ENCODE peak calls at places on chromosomes 13 and 19, in seven cellular contexts. I is H1, J is mammary epithelial cell, R is PC-9, K is neural progenitor cell, E is K562, V is hepatocyte. F is an unnamed sample.

GRCh38 chr19:38507551-38508127 is 74.1 kb downstream of the RYR1 start:
- DNase-seq in I (no peak), V (no peak), K (no peak), R (no peak), E (no peak), J (no peak), F (no peak)

GRCh38 chr13:25085125-25085742 is 10.7 kb upstream of the PABPC3 start:
- DNase-seq in V (peak), K (peak), E (peak), I (no peak), R (no peak), J (peak), F (peak)

GRCh38 chr13:112672651-112673284 is 17.1 kb upstream of the ATP11A start:
- DNase-seq in K (no peak), E (no peak), J (no peak), R (no peak), I (no peak), V (no peak), F (no peak)

GRCh38 chr19:22617614-22618325 is 16.4 kb upstream of the ZNF492 start:
- DNase-seq in V (no peak), I (no peak), E (no peak), K (no peak), J (no peak), R (no peak), F (no peak)

GRCh38 chr19:18278521-18279265 is 2.7 kb downstream of the JUND start:
- DNase-seq in E (peak), V (no peak), I (no peak), R (peak), J (no peak), K (no peak), F (peak)

GRCh38 chr19:18637644-18638630 is 1.1 kb downstream of the KLHL26 start:
- DNase-seq in R (peak), V (peak), E (peak), I (no peak), K (no peak), J (no peak), F (no peak)

GRCh38 chr19:1105217-1105872 is 1.6 kb downstream of the GPX4 start:
- DNase-seq in K (no peak), J (no peak), R (no peak), V (no peak), E (no peak), I (no peak), F (peak)

GRCh38 chr19:30719189-30719990 is 347.2 kb downstream of the ZNF536 start:
- DNase-seq in V (peak), R (no peak), I (no peak), K (peak), E (peak), J (peak), F (peak)

GRCh38 chr19:39390460-39390758 is 497 bp downstream of the PAF1 start:
- DNase-seq in I (no peak), E (no peak), J (peak), V (peak), R (peak), K (no peak), F (no peak)

GRCh38 chr13:113022391-113023216 is 53.6 kb downstream of the MCF2L start:
- DNase-seq in J (no peak), I (no peak), V (peak), K (peak), R (peak), E (no peak), F (peak)

GRCh38 chr19:29515233-29515619 is 10.6 kb upstream of the VSTM2B start:
- DNase-seq in R (no peak), K (no peak), V (no peak), J (no peak), E (no peak), I (no peak), F (no peak)

GRCh38 chr19:10431943-10432735 is 11.8 kb downstream of the PDE4A start:
- DNase-seq in E (peak), K (peak), I (no peak), R (no peak), V (peak), J (no peak), F (peak)

GRCh38 chr13:51552027-51552426 is 32.2 kb upstream of the WDFY2 start:
- DNase-seq in E (peak), I (no peak), R (no peak), V (no peak), J (no peak), K (no peak), F (no peak)

GRCh38 chr13:76854894-76855293 is 31.3 kb downstream of the KCTD12 start:
- DNase-seq in V (no peak), R (no peak), I (no peak), J (peak), E (no peak), K (no peak), F (peak)

GRCh38 chr19:1646149-1646930 is 6.1 kb downstream of the TCF3 start:
- DNase-seq in R (no peak), I (no peak), K (no peak), J (no peak), V (no peak), E (peak), F (no peak)

GRCh38 chr19:6540918-6541689 is 10.3 kb downstream of the TNFSF9 start:
- DNase-seq in R (no peak), I (no peak), J (peak), V (no peak), K (no peak), E (no peak), F (no peak)

GRCh38 chr13:26538363-26539317 is 18.8 kb upstream of the WASF3 start:
- DNase-seq in R (no peak), I (no peak), V (no peak), K (no peak), E (no peak), J (no peak), F (no peak)

GRCh38 chr19:39550197-39550596 is 10.2 kb upstream of the EID2 start:
- DNase-seq in I (no peak), V (no peak), K (no peak), J (no peak), R (no peak), E (no peak), F (no peak)

DNA sequence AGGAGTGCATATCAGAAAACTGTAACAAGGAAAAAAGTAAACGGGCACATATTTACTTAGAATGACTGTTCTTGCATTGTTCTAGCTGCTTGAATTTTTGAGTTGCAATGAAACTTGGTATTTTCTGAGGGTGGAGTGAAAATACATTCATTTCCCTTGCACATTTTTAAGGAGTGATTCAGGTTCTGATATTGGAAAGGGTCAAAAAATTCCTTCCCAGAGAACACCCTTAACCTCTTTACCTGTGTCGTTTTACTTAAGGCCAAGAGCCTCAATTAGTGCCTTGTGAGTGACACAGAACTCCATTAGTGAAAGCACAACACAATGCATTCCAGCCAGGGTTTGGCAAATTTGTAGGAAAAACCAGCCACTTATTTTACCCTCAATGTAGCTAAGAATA is 2.3 kb downstream of the ITGBL1 start:
- DNase-seq in V (no peak), R (peak), K (no peak), E (no peak), I (no peak), J (peak), F (no peak)
- H3K4me3 ChIP-seq in V (no peak), R (peak), K (no peak), E (no peak), I (no peak), J (no peak), F (no peak)

GRCh38 chr19:33796164-33797100 is at the start of gene KCTD15:
- DNase-seq in V (peak), K (peak), J (peak), I (no peak), E (peak), R (no peak), F (peak)
- H2AFZ ChIP-seq in V (peak), K (peak), J (peak), I (no peak), E (peak), R (peak), F (peak)

DNA sequence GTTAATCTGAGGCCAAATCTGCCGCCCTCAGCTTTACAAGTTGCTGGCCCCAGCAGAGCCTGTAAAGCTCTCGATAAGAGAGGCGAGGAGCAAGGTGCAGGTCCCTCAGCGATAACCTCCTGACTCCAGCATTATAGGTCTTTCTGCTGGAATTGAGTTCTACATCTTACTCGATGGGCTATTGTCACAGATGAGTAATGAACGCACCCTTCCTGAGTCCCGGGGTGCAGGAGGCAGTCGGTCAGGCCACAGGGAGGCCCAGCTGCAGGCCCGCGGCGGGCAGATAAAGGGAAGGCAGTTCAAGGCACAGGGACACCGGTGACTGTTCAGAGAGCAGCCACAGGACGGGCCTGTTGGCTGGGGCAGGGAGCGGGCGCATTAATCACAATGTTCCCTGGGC is 157.6 kb upstream of the OBI1 start:
- DNase-seq in K (no peak), E (peak), V (peak), R (no peak), I (no peak), J (no peak), F (no peak)
- H3K4me3 ChIP-seq in K (no peak), E (no peak), V (no peak), R (no peak), I (no peak), J (no peak), F (no peak)

GRCh38 chr19:56080669-56081401 is 40.3 kb downstream of the ZNF787 start:
- DNase-seq in J (peak), R (no peak), E (peak), V (peak), K (peak), I (no peak), F (peak)
- H2AFZ ChIP-seq in J (peak), R (no peak), E (peak), V (peak), K (peak), I (peak), F (peak)

DNA sequence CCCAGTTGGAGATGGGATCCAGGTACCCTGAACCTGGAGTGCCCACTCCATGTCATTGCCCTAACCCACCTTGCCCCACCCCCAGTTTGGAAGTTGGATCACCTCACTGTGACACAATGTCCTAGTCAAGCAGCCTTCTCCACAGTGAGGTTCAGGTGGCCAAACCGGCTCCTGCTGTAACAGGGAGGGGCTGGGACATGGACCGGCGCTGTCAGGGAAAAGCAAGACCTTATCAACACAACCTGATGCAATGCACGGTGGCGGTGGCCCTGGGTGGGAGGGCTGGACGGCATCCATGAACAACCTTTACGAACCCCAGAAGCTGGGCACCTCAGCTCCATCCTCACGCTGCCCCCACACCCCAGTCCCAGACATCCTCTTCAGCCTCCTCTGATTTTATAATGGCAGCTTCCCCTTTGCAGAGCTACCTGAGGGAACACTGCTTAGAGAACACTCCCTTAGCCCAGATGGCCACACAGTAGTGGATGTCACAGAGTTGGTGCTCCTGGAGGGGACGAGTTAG is 1.6 kb upstream of the KRTDAP start:
- DNase-seq in J (no peak), V (no peak), I (no peak), R (peak), K (no peak), E (no peak), F (no peak)
- H3K4me3 ChIP-seq in J (no peak), V (no peak), I (no peak), R (no peak), K (no peak), E (no peak), F (no peak)

GRCh38 chr13:99911965-99912566 is 59.5 kb downstream of the ZIC5 start:
- DNase-seq in V (no peak), J (no peak), I (no peak), E (no peak), R (no peak), K (no peak), F (no peak)
- H2AFZ ChIP-seq in V (no peak), J (no peak), I (no peak), E (no peak), R (no peak), K (no peak), F (no peak)